ENCODE peak calls at places on chromosome 4, in nine cellular contexts. Y, C, D, O, T, S, N, Z and Q are unnamed samples.

GRCh38 chr4:30641345-30641744 is 78.8 kb upstream of the PCDH7 start:
- DNase-seq in Y (no peak), C (no peak), D (no peak), O (no peak), T (no peak), S (no peak), N (no peak), Z (no peak), Q (no peak)

GRCh38 chr4:54527532-54527931 is 130.2 kb upstream of the KIT start:
- DNase-seq in Y (no peak), C (no peak), D (no peak), O (no peak), T (no peak), S (no peak), N (no peak), Z (no peak), Q (no peak)

GRCh38 chr4:177159600-177159999 is 150.1 kb upstream of the NEIL3 start:
- DNase-seq in Y (no peak), C (no peak), D (no peak), O (no peak), T (no peak), S (no peak), N (no peak), Z (no peak), Q (no peak)

GRCh38 chr4:89245459-89245858 is 62.1 kb downstream of the GPRIN3 start:
- DNase-seq in Y (no peak), C (peak), D (no peak), O (no peak), T (no peak), S (peak), N (no peak), Z (no peak), Q (no peak)

GRCh38 chr4:159070742-159071141 is 32.1 kb upstream of the RAPGEF2 start:
- DNase-seq in Y (peak), C (no peak), D (peak), O (peak), T (no peak), S (no peak), N (no peak), Z (no peak), Q (no peak)

GRCh38 chr4:186264660-186265059 is 1.3 kb upstream of the F11 start:
- DNase-seq in Y (no peak), C (no peak), D (no peak), O (no peak), T (no peak), S (no peak), N (peak), Z (no peak), Q (no peak)

GRCh38 chr4:146981651-146982050 is 36.0 kb upstream of the TTC29 start:
- DNase-seq in Y (no peak), C (no peak), D (no peak), O (peak), T (no peak), S (no peak), N (no peak), Z (no peak), Q (peak)

GRCh38 chr4:150890246-150890645 is 124.8 kb downstream of the LRBA start:
- DNase-seq in Y (no peak), C (no peak), D (no peak), O (no peak), T (no peak), S (no peak), N (no peak), Z (no peak), Q (no peak)

GRCh38 chr4:109665783-109666455 is 37.3 kb downstream of the CASP6 start:
- DNase-seq in Y (no peak), C (no peak), D (no peak), O (no peak), T (no peak), S (no peak), N (no peak), Z (no peak), Q (no peak)

GRCh38 chr4:162101337-162101736 is 62.5 kb downstream of the FSTL5 start:
- DNase-seq in Y (no peak), C (no peak), D (no peak), O (no peak), T (no peak), S (no peak), N (no peak), Z (no peak), Q (no peak)

GRCh38 chr4:94516067-94516466 is 64.3 kb downstream of the PDLIM5 start:
- DNase-seq in Y (peak), C (no peak), D (peak), O (peak), T (no peak), S (no peak), N (no peak), Z (no peak), Q (peak)

GRCh38 chr4:22416403-22416802 is 99.5 kb downstream of the ADGRA3 start:
- DNase-seq in Y (no peak), C (no peak), D (peak), O (peak), T (no peak), S (no peak), N (no peak), Z (no peak), Q (no peak)

GRCh38 chr4:152328595-152328994 is 207.3 kb downstream of the FBXW7 start:
- DNase-seq in Y (peak), C (no peak), D (peak), O (no peak), T (no peak), S (no peak), N (no peak), Z (no peak), Q (no peak)

GRCh38 chr4:112910109-112910736 is 139.2 kb upstream of the ANK2 start:
- DNase-seq in Y (no peak), C (no peak), D (peak), O (peak), T (no peak), S (no peak), N (no peak), Z (no peak), Q (peak)

DNA sequence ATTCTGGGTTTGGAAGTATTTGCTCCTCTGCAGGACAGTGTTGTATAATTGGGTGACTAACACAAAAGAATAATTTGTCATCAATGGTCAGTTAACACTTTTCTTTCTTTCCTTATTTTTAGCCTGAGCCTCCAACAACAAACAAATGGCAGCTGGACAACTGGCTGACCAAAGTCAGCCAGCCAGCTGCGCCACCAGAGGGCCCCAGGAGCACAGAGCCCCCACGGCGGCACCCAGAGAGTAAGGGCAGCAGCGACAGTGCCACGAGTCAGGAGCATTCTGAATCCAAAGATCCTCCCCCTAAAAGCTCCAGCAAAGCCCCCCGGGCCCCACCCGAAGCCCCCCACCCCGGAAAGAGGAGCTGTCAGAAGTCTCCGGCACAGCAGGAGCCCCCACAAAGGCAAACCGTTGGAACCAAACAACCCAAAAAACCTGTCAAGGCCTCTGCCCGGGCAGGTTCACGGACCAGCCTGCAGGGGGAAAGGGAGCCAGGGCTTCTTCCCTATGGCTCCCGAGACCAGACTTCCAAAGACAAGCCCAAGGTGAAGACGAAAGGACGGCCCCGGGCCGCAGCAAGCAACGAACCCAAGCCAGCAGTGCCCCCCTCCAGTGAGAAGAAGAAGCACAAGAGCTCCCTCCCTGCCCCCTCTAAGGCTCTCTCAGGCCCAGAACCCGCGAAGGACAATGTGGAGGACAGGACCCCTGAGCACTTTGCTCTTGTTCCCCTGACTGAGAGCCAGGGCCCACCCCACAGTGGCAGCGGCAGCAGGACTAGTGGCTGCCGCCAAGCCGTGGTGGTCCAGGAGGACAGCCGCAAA is 106.0 kb downstream of the KLHL8 start:
- DNase-seq in Y (no peak), C (no peak), D (no peak), O (no peak), T (no peak), S (no peak), N (no peak), Z (no peak), Q (no peak)
- TF ChIP-seq CTCF in Y (no peak), C (no peak), D (peak), O (peak), T (no peak), S (no peak), N (no peak), Z (no peak), Q (no peak)

GRCh38 chr4:6563935-6564645 is 10.9 kb upstream of the MAN2B2 start:
- DNase-seq in Y (no peak), C (no peak), D (no peak), O (no peak), T (no peak), S (no peak), N (no peak), Z (no peak), Q (no peak)
- H3K4me3 ChIP-seq in Y (peak), C (no peak), D (peak), O (no peak), T (peak), S (peak), N (no peak), Z (peak), Q (peak)

GRCh38 chr4:99998062-99998880 is 48.2 kb upstream of the H2AZ1 start:
- DNase-seq in Y (peak), C (no peak), D (peak), O (peak), T (no peak), S (no peak), N (peak), Z (no peak), Q (no peak)
- TF ChIP-seq CTCF in Y (peak), C (no peak), D (peak), O (peak), T (no peak), S (no peak), N (no peak), Z (no peak), Q (peak)

GRCh38 chr4:917992-918391 is 14.1 kb downstream of the GAK start:
- DNase-seq in Y (no peak), C (no peak), D (no peak), O (no peak), T (no peak), S (no peak), N (no peak), Z (no peak), Q (no peak)
- H3K4me3 ChIP-seq in Y (no peak), C (no peak), D (no peak), O (no peak), T (no peak), S (no peak), N (no peak), Z (no peak), Q (no peak)